ENCODE peak calls at places on chromosomes 12 and 14, in nine cellular contexts. S is GM23338; C is A549; W is transverse colon; U is right cardiac atrium; K is OCI-LY7; Q is tibial artery; R is naive thymus-derived CD4-positive, alpha-beta T cell; M is cardiac muscle cell. H is an unnamed sample. For H3K4me1, the result is how much of the 10 kb centered on the place peaks cover.

GRCh38 chr12:76820888-76821482 is 57.1 kb downstream of the ZDHHC17 start:
- DNase-seq in Q (no peak), M (peak), K (peak), U (no peak), C (peak), S (peak), W (peak), R (no peak), H (peak)

GRCh38 chr12:5796171-5797091 is 148.6 kb downstream of the ANO2 start:
- DNase-seq in Q (no peak), R (peak), U (peak), M (peak), W (peak), K (peak), C (peak), S (peak), H (no peak)

GRCh38 chr12:13801543-13801942 is 179.9 kb downstream of the GRIN2B start:
- DNase-seq in M (no peak), U (no peak), R (no peak), K (no peak), Q (no peak), W (no peak), S (no peak), C (no peak), H (no peak)

GRCh38 chr12:130281157-130281799 is 56.4 kb upstream of the PIWIL1 start:
- DNase-seq in R (peak), Q (no peak), W (peak), S (peak), M (peak), K (no peak), U (no peak), C (peak), H (no peak)

GRCh38 chr12:71243375-71243774 is 85.6 kb upstream of the TSPAN8 start:
- DNase-seq in R (no peak), W (no peak), U (no peak), Q (no peak), S (no peak), C (no peak), M (peak), K (no peak), H (no peak)

GRCh38 chr12:3365416-3366385 is 125.3 kb upstream of the PRMT8 start:
- DNase-seq in M (peak), C (peak), U (peak), W (no peak), S (peak), Q (no peak), K (no peak), R (no peak), H (peak)

GRCh38 chr14:37142835-37143499 is 29.4 kb downstream of the SLC25A21 start:
- DNase-seq in C (no peak), K (no peak), M (peak), R (no peak), W (no peak), U (no peak), Q (no peak), S (no peak), H (peak)

GRCh38 chr12:64767495-64767894 is 8.3 kb upstream of the GNS start:
- DNase-seq in Q (no peak), K (no peak), M (no peak), R (no peak), S (no peak), W (no peak), C (no peak), U (no peak), H (peak)

GRCh38 chr12:46916796-46917419 is 91.1 kb upstream of the SLC38A4 start:
- DNase-seq in U (no peak), R (no peak), C (no peak), S (no peak), W (no peak), Q (no peak), K (no peak), M (no peak), H (no peak)

GRCh38 chr12:124655317-124656213 is 88.2 kb upstream of the NCOR2 start:
- DNase-seq in K (no peak), U (peak), R (no peak), Q (peak), W (peak), M (peak), S (peak), C (peak), H (no peak)

GRCh38 chr12:20154060-20154459 is 214.3 kb upstream of the PDE3A start:
- DNase-seq in S (no peak), U (no peak), R (no peak), W (no peak), K (no peak), Q (no peak), C (no peak), M (no peak), H (no peak)

GRCh38 chr12:103833891-103834290 is 7.1 kb downstream of the NT5DC3 start:
- DNase-seq in S (peak), R (no peak), Q (no peak), C (no peak), U (no peak), M (no peak), K (no peak), W (no peak), H (no peak)

GRCh38 chr12:10121278-10121677 is 8.7 kb downstream of the CLEC7A start:
- DNase-seq in R (no peak), U (no peak), M (no peak), C (no peak), Q (no peak), W (no peak), K (no peak), S (no peak), H (no peak)

GRCh38 chr12:120421701-120422100 is 16.2 kb upstream of the COX6A1 start:
- DNase-seq in R (no peak), M (no peak), S (peak), W (no peak), U (no peak), C (no peak), K (no peak), Q (no peak), H (no peak)

GRCh38 chr12:25322918-25323773 is 72.4 kb upstream of the KRAS start:
- DNase-seq in K (no peak), Q (no peak), U (no peak), W (no peak), C (no peak), M (no peak), S (no peak), R (no peak), H (peak)

GRCh38 chr14:42642787-42643186 is 1036.1 kb downstream of the LRFN5 start:
- DNase-seq in S (no peak), K (no peak), W (no peak), M (no peak), C (no peak), Q (no peak), R (no peak), U (no peak), H (no peak)

GRCh38 chr14:90453401-90453951 is 56.6 kb downstream of the CALM1 start:
- DNase-seq in C (no peak), S (no peak), R (no peak), W (no peak), U (peak), M (peak), K (no peak), Q (no peak), H (no peak)

GRCh38 chr14:77544571-77544970 is 46.0 kb upstream of the ISM2 start:
- DNase-seq in Q (no peak), C (no peak), M (no peak), K (no peak), U (no peak), W (no peak), S (no peak), R (no peak), H (no peak)

GRCh38 chr12:117897379-117898161 is 71.2 kb downstream of the KSR2 start:
- DNase-seq in U (no peak), M (no peak), S (no peak), K (no peak), R (no peak), Q (no peak), C (no peak), W (no peak), H (no peak)

GRCh38 chr12:41983896-41984295 is 160.8 kb downstream of the GXYLT1 start:
- DNase-seq in S (no peak), U (no peak), Q (no peak), K (no peak), C (no peak), W (no peak), M (no peak), R (no peak), H (no peak)

GRCh38 chr12:3106564-3106963 is 29.4 kb downstream of the TSPAN9 start:
- DNase-seq in W (no peak), S (no peak), C (no peak), R (no peak), U (no peak), Q (no peak), K (no peak), M (no peak), H (no peak)

GRCh38 chr12:25308761-25309160 is 58.0 kb upstream of the KRAS start:
- DNase-seq in U (no peak), S (no peak), C (no peak), Q (no peak), R (no peak), M (no peak), W (no peak), K (no peak), H (no peak)

GRCh38 chr12:107404981-107405380 is 280.6 kb upstream of the PWP1 start:
- DNase-seq in S (peak), M (peak), U (no peak), C (peak), Q (no peak), W (peak), R (peak), K (peak), H (peak)

GRCh38 chr14:23727566-23728335 is 91.6 kb downstream of the DHRS2 start:
- DNase-seq in U (no peak), M (peak), C (peak), K (peak), W (no peak), S (peak), Q (no peak), R (no peak), H (peak)

GRCh38 chr12:128823216-128823915 is 392 bp downstream of the SLC15A4 start:
- DNase-seq in S (peak), W (peak), R (no peak), M (peak), C (peak), Q (peak), K (no peak), U (peak), H (peak)

GRCh38 chr14:23643533-23644194 is 7.5 kb downstream of the DHRS2 start:
- DNase-seq in M (no peak), K (no peak), R (no peak), U (no peak), W (no peak), Q (no peak), C (no peak), S (no peak), H (no peak)

GRCh38 chr14:104094709-104095425 is 9.4 kb downstream of the ASPG start:
- DNase-seq in U (peak), R (peak), C (peak), M (peak), S (peak), Q (no peak), W (peak), K (peak), H (peak)

GRCh38 chr12:88658009-88658408 is 77.7 kb upstream of the KITLG start:
- DNase-seq in C (no peak), W (no peak), K (no peak), U (no peak), Q (no peak), S (no peak), M (no peak), R (no peak), H (peak)

GRCh38 chr14:36652542-36653201 is 9.0 kb upstream of the PAX9 start:
- DNase-seq in K (no peak), R (no peak), S (no peak), M (no peak), W (no peak), C (no peak), Q (no peak), U (no peak), H (no peak)

GRCh38 chr12:117499759-117500485 is 138.5 kb upstream of the NOS1 start:
- DNase-seq in S (peak), M (no peak), R (no peak), K (no peak), U (no peak), W (no peak), Q (no peak), C (peak), H (no peak)

GRCh38 chr12:66708704-66709443 is 30.0 kb upstream of the GRIP1 start:
- DNase-seq in M (no peak), Q (no peak), C (no peak), R (peak), W (no peak), K (peak), U (no peak), S (peak), H (no peak)

GRCh38 chr12:57260366-57260765 is 9.4 kb upstream of the STAC3 start:
- DNase-seq in S (no peak), W (no peak), C (no peak), M (no peak), Q (no peak), U (no peak), K (no peak), R (no peak), H (no peak)

GRCh38 chr12:130608132-130608531 is 108.0 kb downstream of the RIMBP2 start:
- DNase-seq in U (no peak), M (no peak), W (no peak), S (no peak), Q (no peak), K (no peak), C (no peak), R (no peak), H (no peak)

GRCh38 chr12:107570721-107571120 is 114.9 kb upstream of the PWP1 start:
- DNase-seq in R (no peak), C (no peak), W (peak), Q (no peak), M (no peak), S (no peak), K (no peak), U (no peak), H (no peak)

GRCh38 chr12:52147367-52147972 is 44.3 kb downstream of the KRT80 start:
- DNase-seq in K (no peak), R (no peak), C (peak), M (no peak), U (peak), W (peak), S (no peak), Q (peak), H (peak)

GRCh38 chr12:121894633-121895032 is 6.0 kb downstream of the PSMD9 start:
- DNase-seq in R (no peak), Q (no peak), K (peak), U (peak), M (peak), C (peak), S (peak), W (no peak), H (no peak)

GRCh38 chr12:92675092-92675865 is 27.5 kb upstream of the PLEKHG7 start:
- DNase-seq in M (no peak), Q (no peak), C (no peak), S (no peak), W (no peak), K (no peak), U (no peak), R (no peak), H (peak)

GRCh38 chr14:63616015-63616414 is 25.7 kb downstream of the WDR89 start:
- DNase-seq in C (no peak), S (no peak), M (no peak), K (no peak), Q (no peak), U (no peak), R (no peak), W (no peak), H (peak)

GRCh38 chr12:50639721-50640120 is 124.2 kb upstream of the ATF1 start:
- DNase-seq in W (no peak), S (no peak), U (no peak), C (no peak), M (no peak), R (no peak), K (no peak), Q (no peak), H (peak)
- H3K27ac ChIP-seq in W (no peak), S (no peak), U (no peak), C (no peak), M (no peak), R (no peak), K (no peak), Q (no peak), H (peak)

DNA sequence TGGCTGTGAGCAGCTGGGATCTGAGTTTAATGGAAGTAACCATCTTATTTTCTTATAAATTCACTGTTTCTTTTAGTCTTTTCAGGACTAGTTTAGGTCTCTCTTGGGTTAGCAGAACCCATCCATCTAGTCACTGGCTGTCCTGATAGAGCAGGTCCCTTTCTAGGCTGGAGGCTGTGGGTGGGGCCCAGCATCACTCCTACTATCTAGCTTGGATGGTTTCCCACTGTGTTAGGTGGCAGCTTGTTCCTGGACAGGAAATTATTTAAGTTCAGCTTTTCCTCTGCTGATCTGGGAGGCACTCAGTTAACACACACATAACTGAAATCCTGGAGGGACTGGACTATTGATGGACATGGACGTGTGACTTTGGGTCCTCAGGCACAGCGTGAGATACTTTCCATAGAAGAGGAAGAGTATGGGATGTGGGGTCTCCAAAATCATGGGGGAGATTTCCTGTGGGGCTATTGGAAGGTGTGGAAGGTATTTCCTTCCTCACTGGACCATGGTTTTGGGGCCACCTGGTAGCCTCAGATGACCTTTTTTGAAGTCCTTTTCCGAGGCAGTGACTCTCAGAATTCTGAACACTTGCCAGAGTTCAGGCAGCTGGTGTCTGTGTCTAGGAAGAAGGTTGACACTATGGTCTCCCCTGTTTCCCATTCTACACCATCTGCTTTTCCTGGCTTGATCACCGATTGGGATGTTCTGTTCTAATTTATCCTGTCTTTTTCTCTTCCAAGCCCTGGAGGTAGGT is 11.4 kb upstream of the PLEKHG3 start:
- DNase-seq in W (peak), U (no peak), Q (no peak), C (no peak), K (no peak), S (no peak), R (no peak), M (no peak), H (no peak)
- H3K4me1 ChIP-seq in W (under half), U (under half), Q (under half), C (under half), K (under half), S (under half), R (under half), M (under half), H (under half)

GRCh38 chr12:109500406-109501185 is 23.2 kb downstream of the UBE3B start:
- DNase-seq in W (no peak), R (no peak), M (no peak), U (no peak), S (peak), C (no peak), K (no peak), Q (no peak), H (no peak)
- H3K27ac ChIP-seq in W (no peak), R (no peak), M (no peak), U (no peak), S (no peak), C (no peak), K (no peak), Q (no peak), H (no peak)

DNA sequence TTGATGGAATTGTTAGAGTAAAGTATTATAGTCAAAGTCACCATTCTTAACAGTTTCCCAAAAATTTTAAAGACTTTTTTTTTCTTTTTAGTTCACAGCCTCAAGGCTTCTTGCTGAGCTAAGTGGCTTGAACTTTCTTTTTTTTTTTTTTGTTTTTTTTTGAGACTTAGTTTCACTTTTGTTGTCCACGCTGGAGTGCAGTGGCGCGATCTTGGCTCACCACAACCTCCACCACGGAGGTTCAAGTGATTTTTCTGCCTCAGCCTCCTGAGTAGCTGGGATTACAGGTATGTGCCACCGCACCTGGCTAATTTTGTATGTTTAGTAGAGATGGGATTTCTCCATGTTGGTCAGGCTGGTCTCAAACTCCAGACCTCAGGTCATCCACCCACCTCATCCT is 92.8 kb downstream of the SETD3 start:
- DNase-seq in Q (no peak), U (no peak), R (no peak), C (no peak), K (no peak), M (no peak), S (no peak), W (no peak), H (no peak)
- H3K4me1 ChIP-seq in Q (under half), U (under half), R (under half), C (under half), K (under half), M (under half), S (under half), W (under half), H (under half)

DNA sequence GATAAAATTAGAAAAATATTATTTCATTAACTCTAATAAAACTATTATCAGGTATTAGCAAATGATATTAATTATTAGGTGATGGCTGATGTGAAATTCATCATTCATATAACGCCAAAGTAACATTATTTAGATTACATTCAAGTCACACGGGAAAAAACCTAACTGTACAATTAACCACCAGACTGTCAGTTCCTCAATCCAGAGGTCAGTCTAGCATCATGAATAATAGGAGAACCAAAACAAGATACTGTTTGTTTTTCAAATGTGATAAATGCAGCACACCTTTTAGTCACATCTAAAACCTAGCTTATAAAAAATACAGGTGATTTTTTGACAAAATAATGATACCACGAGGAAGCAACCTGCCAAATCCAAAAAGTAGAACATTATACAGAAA is 19.6 kb downstream of the SENP1 start:
- DNase-seq in W (no peak), S (no peak), Q (no peak), R (no peak), C (no peak), K (no peak), U (no peak), M (no peak), H (no peak)
- H3K27ac ChIP-seq in W (no peak), S (no peak), Q (no peak), R (no peak), C (no peak), K (no peak), U (no peak), M (no peak), H (no peak)

DNA sequence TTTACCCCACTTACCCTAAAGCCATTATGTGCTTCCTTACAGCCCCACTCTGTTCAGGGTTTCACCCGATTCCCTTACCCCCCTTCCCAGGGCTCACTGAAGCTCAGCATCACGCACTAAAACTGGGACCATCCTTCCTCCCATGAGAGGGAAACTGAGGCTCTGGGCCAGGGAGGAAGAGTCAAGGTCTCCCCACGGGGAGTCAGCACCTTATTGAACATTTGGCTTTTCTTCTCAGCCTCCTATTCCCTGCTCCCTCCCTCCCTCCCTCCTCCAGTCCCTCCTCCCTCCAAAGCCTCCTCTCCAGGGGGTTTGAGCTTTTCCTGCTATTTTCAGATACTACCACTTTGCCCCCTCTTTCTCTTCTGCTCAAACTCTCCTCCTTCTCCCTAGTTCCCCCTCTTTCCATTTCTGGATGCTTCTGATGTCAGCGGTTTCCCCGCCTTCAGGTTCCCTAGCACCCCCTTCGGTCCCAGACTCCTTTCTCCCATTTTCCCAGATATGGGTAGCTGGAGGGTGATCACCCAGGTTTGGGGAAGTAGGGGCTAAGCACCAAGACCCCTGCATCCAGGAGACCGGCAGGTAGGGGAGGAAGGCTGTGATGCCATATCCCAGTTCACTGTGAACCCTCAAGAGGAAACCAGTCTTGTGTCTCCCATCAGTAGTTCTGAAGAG is 977 bp downstream of the GPR162 start:
- DNase-seq in Q (no peak), M (no peak), S (no peak), K (no peak), R (no peak), U (no peak), W (no peak), C (no peak), H (no peak)
- H3K4me1 ChIP-seq in Q (under half), M (under half), S (half or more), K (under half), R (under half), U (under half), W (under half), C (under half), H (under half)

H was measured in mammary epithelial cell.